ENCODE peak calls at places on chromosomes 1 and 21, in five cellular contexts. W is A172; Y is hippocampal formation; A is stimulated activated CD4-positive, alpha-beta T cell treated with anti-CD3 and anti-CD28 coated beads, Interleukin-1b, Interleukin-23, amount 100 ng/mL, for 4 hours; I is HFF-Myc. C is an unnamed sample.
A peak's percentile ranks its signal among the peaks of the same experiment; 100 is the strongest.

GRCh38 chr1:56968878-56969495 is 3.2 kb upstream of the C8B start:
- DNase-seq in Y (no peak), I (no peak), A (no peak), W (no peak), C (no peak)

GRCh38 chr1:203505526-203506189 is 11.7 kb downstream of the OPTC start:
- DNase-seq in Y (no peak), A (no peak), I (no peak), W (no peak), C (no peak)

GRCh38 chr21:42532466-42533181 is 19.0 kb downstream of the SLC37A1 start:
- DNase-seq in A (no peak), Y (peak; percentile 71), I (no peak), W (no peak), C (peak; percentile 53)

GRCh38 chr1:112061852-112062451 is 72.5 kb upstream of the KCND3 start:
- DNase-seq in A (no peak), Y (no peak), I (no peak), W (no peak), C (no peak)

GRCh38 chr1:211285196-211285595 is 26.0 kb downstream of the RCOR3 start:
- DNase-seq in A (no peak), Y (no peak), I (no peak), W (no peak), C (no peak)

GRCh38 chr21:25647632-25648031 is 8.6 kb downstream of the JAM2 start:
- DNase-seq in A (no peak), W (no peak), Y (no peak), I (no peak), C (no peak)

GRCh38 chr1:180213401-180214177 is 16.5 kb upstream of the LHX4 start:
- DNase-seq in W (peak; percentile 39), I (no peak), A (peak; percentile 13), Y (no peak), C (no peak)

GRCh38 chr1:13992489-13993285 is 292.7 kb downstream of the PRDM2 start:
- DNase-seq in Y (no peak), A (no peak), I (no peak), W (no peak), C (no peak)

GRCh38 chr21:31201548-31201947 is 142.5 kb downstream of the TIAM1 start:
- DNase-seq in I (no peak), W (no peak), Y (peak; percentile 40), A (no peak), C (no peak)

GRCh38 chr1:224851210-224851849 is 78.1 kb upstream of the DNAH14 start:
- DNase-seq in A (peak; percentile 32), I (peak; percentile 42), Y (no peak), W (peak; percentile 76), C (peak; percentile 56)

C was measured in posterior cingulate gyrus.